ENCODE peak calls at places on chromosomes 1 and 21, in five cellular contexts. T is H1, C is HepG2, F is K562, Q is HCT116. V is an unnamed sample.

GRCh38 chr1:113046569-113046968 is 26.4 kb upstream of the LRIG2 start:
- DNase-seq in T (no peak), C (no peak), F (no peak), Q (no peak), V (no peak)

GRCh38 chr1:33098371-33098770 is 17.4 kb downstream of the AZIN2 start:
- DNase-seq in T (no peak), C (no peak), F (no peak), Q (no peak), V (no peak)

GRCh38 chr1:200336111-200336845 is 73.6 kb downstream of the ZNF281 start:
- DNase-seq in T (no peak), C (peak; percentile 53), F (no peak), Q (no peak), V (no peak)

GRCh38 chr21:35614412-35614901 is 445.9 kb downstream of the SETD4 start:
- DNase-seq in T (no peak), C (no peak), F (peak; percentile 61), Q (peak; percentile 4), V (no peak)

GRCh38 chr1:65975708-65976107 is 183.0 kb downstream of the PDE4B start:
- DNase-seq in T (no peak), C (no peak), F (no peak), Q (no peak), V (no peak)

GRCh38 chr1:56139786-56140185 is 439.6 kb downstream of the PLPP3 start:
- DNase-seq in T (no peak), C (no peak), F (no peak), Q (no peak), V (no peak)

GRCh38 chr1:46526013-46526688 is 25.3 kb downstream of the KNCN start:
- DNase-seq in T (no peak), C (no peak), F (no peak), Q (no peak), V (no peak)

GRCh38 chr1:33841516-33841915 is 22.4 kb upstream of the HMGB4 start:
- DNase-seq in T (no peak), C (no peak), F (no peak), Q (no peak), V (no peak)

GRCh38 chr1:150221552-150221951 is 14.4 kb downstream of the ANP32E start:
- DNase-seq in T (no peak), C (no peak), F (peak; percentile 28), Q (peak; percentile 7), V (no peak)

GRCh38 chr1:159172599-159173291 is 1.3 kb downstream of the CADM3 start:
- DNase-seq in T (no peak), C (no peak), F (no peak), Q (no peak), V (no peak)

GRCh38 chr1:184929711-184930202 is 44.6 kb downstream of the NIBAN1 start:
- DNase-seq in T (no peak), C (no peak), F (peak; percentile 16), Q (no peak), V (no peak)

GRCh38 chr1:84390231-84390630 is 8.1 kb upstream of the DNASE2B start:
- DNase-seq in T (no peak), C (no peak), F (no peak), Q (no peak), V (no peak)

GRCh38 chr1:232226197-232226681 is 403.7 kb downstream of the SIPA1L2 start:
- DNase-seq in T (peak; percentile 68), C (no peak), F (no peak), Q (no peak), V (no peak)

GRCh38 chr1:17834561-17835100 is 79.5 kb downstream of the ACTL8 start:
- DNase-seq in T (no peak), C (no peak), F (no peak), Q (no peak), V (no peak)

GRCh38 chr21:26159869-26160268 is 10.7 kb downstream of the APP start:
- DNase-seq in T (no peak), C (no peak), F (no peak), Q (no peak), V (no peak)

GRCh38 chr1:172903581-172904220 is 147.0 kb downstream of the TNFSF18 start:
- DNase-seq in T (no peak), C (no peak), F (no peak), Q (no peak), V (no peak)

GRCh38 chr1:81505831-81506230 is 294.9 kb upstream of the ADGRL2 start:
- DNase-seq in T (no peak), C (no peak), F (no peak), Q (no peak), V (peak; percentile 59)

GRCh38 chr1:158053276-158053675 is 59.8 kb downstream of the KIRREL1 start:
- DNase-seq in T (no peak), C (no peak), F (no peak), Q (no peak), V (no peak)

GRCh38 chr1:116477428-116477827 is 93.4 kb downstream of the CD58 start:
- DNase-seq in T (no peak), C (no peak), F (no peak), Q (no peak), V (no peak)

GRCh38 chr1:41739061-41739955 is 179.4 kb downstream of the HIVEP3 start:
- DNase-seq in T (no peak), C (no peak), F (no peak), Q (no peak), V (peak; percentile 66)

GRCh38 chr21:25563399-25564116 is 43.7 kb downstream of the MRPL39 start:
- DNase-seq in T (no peak), C (no peak), F (no peak), Q (no peak), V (peak; percentile 87)

GRCh38 chr21:37532868-37533780 is 166.6 kb downstream of the DYRK1A start:
- DNase-seq in T (peak; percentile 10), C (no peak), F (peak; percentile 69), Q (peak; percentile 47), V (no peak)

GRCh38 chr1:33390550-33390949 is 40.3 kb downstream of the PHC2 start:
- DNase-seq in T (no peak), C (no peak), F (no peak), Q (no peak), V (no peak)

GRCh38 chr1:190452272-190452848 is 25.3 kb downstream of the BRINP3 start:
- DNase-seq in T (no peak), C (peak; percentile 41), F (no peak), Q (no peak), V (no peak)

GRCh38 chr1:112694363-112694929 is 12.5 kb downstream of the RHOC start:
- DNase-seq in T (no peak), C (no peak), F (no peak), Q (no peak), V (no peak)

GRCh38 chr1:96557336-96557735 is 164.2 kb upstream of the PTBP2 start:
- DNase-seq in T (no peak), C (no peak), F (no peak), Q (no peak), V (no peak)

GRCh38 chr21:27513016-27513415 is 546.1 kb upstream of the ADAMTS5 start:
- DNase-seq in T (no peak), C (no peak), F (no peak), Q (no peak), V (no peak)

GRCh38 chr1:166307261-166308188 is 140.7 kb upstream of the FAM78B start:
- DNase-seq in T (no peak), C (no peak), F (no peak), Q (no peak), V (no peak)

GRCh38 chr1:210025870-210026269 is 87.9 kb downstream of the SYT14 start:
- DNase-seq in T (no peak), C (no peak), F (no peak), Q (no peak), V (no peak)

GRCh38 chr21:26070822-26071425 is 99.6 kb downstream of the APP start:
- DNase-seq in T (no peak), C (no peak), F (no peak), Q (no peak), V (no peak)

GRCh38 chr1:8094481-8095241 is 68.6 kb upstream of the ERRFI1 start:
- DNase-seq in T (no peak), C (peak; percentile 79), F (no peak), Q (no peak), V (no peak)

GRCh38 chr1:2317230-2318065 is 73.9 kb downstream of the MORN1 start:
- DNase-seq in T (no peak), C (peak; percentile 28), F (no peak), Q (no peak), V (no peak)

GRCh38 chr1:40902634-40902897 is 40.4 kb upstream of the CITED4 start:
- DNase-seq in T (no peak), C (no peak), F (no peak), Q (no peak), V (no peak)

GRCh38 chr1:65741993-65742392 is 50.7 kb upstream of the PDE4B start:
- DNase-seq in T (no peak), C (no peak), F (no peak), Q (no peak), V (no peak)

GRCh38 chr1:169348356-169349036 is 19.1 kb downstream of the NME7 start:
- DNase-seq in T (no peak), C (peak; percentile 43), F (peak; percentile 76), Q (peak; percentile 57), V (peak; percentile 19)

GRCh38 chr1:230986976-230987375 is 8.1 kb downstream of the ARV1 start:
- DNase-seq in T (no peak), C (no peak), F (peak; percentile 37), Q (no peak), V (no peak)

GRCh38 chr1:206739411-206740076 is 31.0 kb upstream of the IL19 start:
- DNase-seq in T (no peak), C (no peak), F (no peak), Q (no peak), V (peak; percentile 99)

GRCh38 chr1:206741142-206741701 is 29.4 kb upstream of the IL19 start:
- DNase-seq in T (no peak), C (no peak), F (no peak), Q (no peak), V (no peak)

GRCh38 chr1:206745301-206745700 is 25.3 kb upstream of the IL19 start:
- DNase-seq in T (no peak), C (no peak), F (no peak), Q (no peak), V (no peak)

GRCh38 chr1:206744683-206745082 is 25.9 kb upstream of the IL19 start:
- DNase-seq in T (no peak), C (no peak), F (peak; percentile 26), Q (no peak), V (no peak)

GRCh38 chr1:206742702-206743383 is 27.7 kb upstream of the IL19 start:
- DNase-seq in T (no peak), C (no peak), F (no peak), Q (no peak), V (no peak)
- TF ChIP-seq SP1 in T (no peak), C (no peak), F (no peak), Q (no peak), V (no peak)

GRCh38 chr21:29938968-29939858 is 583 bp downstream of the GRIK1 start:
- DNase-seq in T (no peak), C (no peak), F (no peak), Q (no peak), V (no peak)
- H3K9ac ChIP-seq in T (no peak overlapping the region), C (no peak overlapping the region), F (no peak overlapping the region), Q (no peak overlapping the region), V (no peak overlapping the region)

GRCh38 chr1:199170711-199171110 is 531.9 kb downstream of the PTPRC start:
- DNase-seq in T (no peak), C (no peak), F (no peak), Q (no peak), V (no peak)
- TF ChIP-seq SP1 in T (no peak), C (no peak), F (no peak), Q (no peak), V (no peak)

GRCh38 chr1:71044833-71045232 is 2.8 kb downstream of the PTGER3 start:
- DNase-seq in T (no peak), C (no peak), F (peak; percentile 74), Q (no peak), V (no peak)
- H3K9ac ChIP-seq in T (no peak overlapping the region), C (no peak overlapping the region), F (peak overlapping the region; percentile 83), Q (no peak overlapping the region), V (no peak overlapping the region)